ENCODE peak calls at places on chromosome 5, in four cellular contexts. E is fibroblast of lung, T is ascending aorta, I is GM13977. W is an unnamed sample.

GRCh38 chr5:59358497-59358896 is 535.0 kb downstream of the PDE4D start:
- DNase-seq in E (peak; percentile 78), T (no peak), I (no peak), W (no peak)

GRCh38 chr5:168301593-168302388 is 10.3 kb downstream of the WWC1 start:
- DNase-seq in E (no peak), T (no peak), I (no peak), W (no peak)

GRCh38 chr5:1521671-1522600 is 1.8 kb downstream of the LPCAT1 start:
- DNase-seq in E (peak; percentile 72), T (no peak), I (no peak), W (no peak)

GRCh38 chr5:157464518-157465171 is 4.6 kb downstream of the NIPAL4 start:
- DNase-seq in E (peak; percentile 89), T (no peak), I (peak; percentile 60), W (peak; percentile 61)

GRCh38 chr5:6411141-6411540 is 32.8 kb upstream of the MED10 start:
- DNase-seq in E (no peak), T (no peak), I (no peak), W (no peak)

GRCh38 chr5:74310967-74311930 is 329.3 kb downstream of the ENC1 start:
- DNase-seq in E (no peak), T (no peak), I (no peak), W (no peak)

GRCh38 chr5:177362102-177362868 is 4.6 kb downstream of the RGS14 start:
- DNase-seq in E (no peak), T (no peak), I (no peak), W (no peak)

GRCh38 chr5:114450516-114450909 is 88.6 kb downstream of the KCNN2 start:
- DNase-seq in E (peak; percentile 13), T (no peak), I (no peak), W (no peak)

GRCh38 chr5:65072836-65073620 is 304.3 kb downstream of the CWC27 start:
- DNase-seq in E (no peak), T (no peak), I (no peak), W (no peak)

GRCh38 chr5:77333451-77334123 is 123.1 kb downstream of the PDE8B start:
- DNase-seq in E (no peak), T (no peak), I (no peak), W (no peak)

GRCh38 chr5:33310471-33310870 is 130.3 kb upstream of the TARS1 start:
- DNase-seq in E (peak; percentile 80), T (no peak), I (no peak), W (no peak)

DNA sequence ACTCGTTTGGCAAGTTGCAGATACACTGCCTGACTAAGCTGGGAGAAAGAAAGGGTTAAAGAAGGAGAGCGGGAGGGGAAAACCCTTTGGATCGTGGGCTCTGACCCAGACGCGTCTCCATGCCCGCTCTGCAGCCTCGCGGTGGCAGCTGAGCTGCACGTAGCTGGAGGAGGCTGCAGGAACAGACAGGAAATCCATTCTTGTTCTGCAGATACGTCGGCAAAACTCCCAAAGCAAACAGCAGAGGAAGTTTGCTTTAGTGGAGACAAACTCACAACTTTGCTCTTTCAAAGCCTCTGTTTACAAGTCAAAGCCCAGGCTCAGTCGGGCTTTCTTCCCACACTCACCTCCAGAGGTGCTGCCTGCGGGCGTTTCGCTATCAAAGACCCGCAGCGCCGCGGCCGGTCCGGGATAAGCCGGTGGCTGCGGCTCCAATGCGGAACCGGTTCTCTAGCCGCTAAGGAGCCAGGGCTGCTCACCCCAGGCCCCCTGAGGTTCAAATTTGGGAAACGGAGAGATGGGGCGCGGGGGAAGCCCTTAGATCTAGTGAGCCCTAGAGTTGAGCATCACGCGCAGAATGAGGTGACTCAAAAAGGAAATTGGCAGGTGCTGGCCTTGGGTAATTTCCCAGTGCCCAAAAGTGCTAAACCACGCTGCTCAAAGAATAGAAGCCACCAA is 60.7 kb downstream of the MAT2B start:
- DNase-seq in E (peak; percentile 43), T (no peak), I (no peak), W (peak; percentile 21)
- TF ChIP-seq CTCF in E (no peak), T (no peak), I (no peak), W (no peak)

DNA sequence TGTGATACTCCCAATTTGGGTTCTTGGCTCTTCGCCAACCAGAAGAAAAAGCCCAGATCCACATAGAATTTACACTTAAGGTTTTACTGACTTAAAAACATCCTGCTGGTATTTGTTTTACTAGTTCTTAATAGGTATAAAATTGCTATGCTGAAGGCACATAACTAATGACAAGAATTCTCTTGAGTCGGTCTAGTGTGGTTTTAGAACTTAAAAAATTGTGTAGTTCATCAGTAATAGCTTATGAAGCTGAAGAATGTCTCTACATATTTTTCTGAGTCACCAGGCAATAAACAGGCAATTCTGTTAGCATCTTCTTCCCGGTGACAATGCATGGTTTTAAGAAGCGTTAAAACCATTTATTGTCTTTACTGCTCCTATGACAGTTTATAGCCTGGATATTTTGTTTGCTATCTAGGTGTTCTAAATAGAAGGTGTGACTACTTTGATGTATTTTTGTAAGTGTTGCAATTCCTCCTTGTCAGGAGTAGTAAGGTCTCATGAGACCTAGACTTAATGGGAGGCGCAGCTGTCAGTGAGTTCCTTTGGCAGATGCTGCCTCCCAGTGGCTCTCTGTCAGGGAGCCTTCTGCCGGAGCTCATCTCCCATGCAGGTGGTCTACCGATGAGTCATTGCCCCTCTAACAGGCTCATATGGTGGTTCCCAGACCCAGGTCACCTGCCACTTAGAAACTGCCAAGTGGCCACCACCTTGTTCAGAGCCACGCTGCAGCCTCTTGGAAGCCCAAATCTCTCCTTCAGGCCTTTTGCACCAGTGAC is 173.8 kb downstream of the MAST4 start:
- DNase-seq in E (peak; percentile 3), T (no peak), I (no peak), W (no peak)
- TF ChIP-seq CTCF in E (no peak), T (no peak), I (peak; percentile 35), W (peak; percentile 7)

GRCh38 chr5:119022017-119022745 is 33.8 kb upstream of the DTWD2 start:
- DNase-seq in E (peak; percentile 71), T (no peak), I (peak; percentile 41), W (peak; percentile 48)
- TF ChIP-seq CTCF in E (peak; percentile 57), T (no peak), I (peak; percentile 56), W (peak; percentile 34)

DNA sequence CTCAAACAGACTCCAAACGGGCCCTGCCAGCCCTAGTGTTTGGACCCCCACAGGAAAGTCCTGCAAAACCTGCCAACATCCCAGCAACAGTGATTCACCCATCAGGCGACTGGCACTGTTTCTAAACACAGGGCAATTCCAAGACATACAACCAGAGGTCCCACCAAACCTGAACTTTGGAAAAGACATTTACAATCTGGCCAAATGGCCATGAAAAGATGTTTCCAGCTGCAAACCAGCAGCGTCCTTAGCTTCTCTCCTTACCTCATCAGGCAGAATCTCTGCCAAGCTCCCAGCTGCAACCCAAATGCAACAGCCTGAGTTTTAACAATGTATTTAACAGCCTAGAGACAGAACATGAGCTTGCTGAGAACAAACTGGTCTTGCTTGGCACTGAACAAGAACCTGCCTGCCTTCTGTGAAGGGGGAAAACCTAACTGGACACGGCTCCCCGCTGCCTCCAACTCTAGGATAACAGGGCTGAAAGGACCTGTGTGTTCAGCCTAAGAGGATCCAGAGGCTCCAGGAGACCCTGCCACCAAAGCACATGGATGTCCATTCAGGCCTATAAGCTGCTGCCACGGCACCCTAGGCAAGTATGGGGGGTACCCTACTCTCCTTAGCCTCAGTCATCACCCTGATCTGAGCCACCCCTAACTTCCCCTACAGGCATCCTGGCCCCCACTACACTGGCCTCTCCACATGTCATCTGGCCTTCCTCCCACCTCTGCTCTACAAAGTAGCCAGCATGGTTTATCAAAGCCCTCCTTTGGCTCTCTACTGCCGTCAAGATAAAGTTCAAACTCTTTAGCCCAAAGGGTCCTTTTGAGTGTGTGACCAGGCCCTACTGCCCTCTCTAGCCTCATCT is 5.6 kb downstream of the P4HA2 start:
- DNase-seq in E (peak; percentile 97), T (peak; percentile 29), I (no peak), W (no peak)
- TF ChIP-seq CTCF in E (peak; percentile 20), T (peak; percentile 41), I (no peak), W (no peak)